ENCODE peak calls at places on chromosomes 1 and 21, in seven cellular contexts. L is testis, C is psoas muscle, O is thoracic aorta, W is dorsolateral prefrontal cortex, V is stomach, P is IMR-90. M is an unnamed sample.

GRCh38 chr21:28148400-28149064 is 844.1 kb downstream of the LTN1 start:
- DNase-seq in L (peak), C (no peak), O (no peak), W (no peak), V (peak), P (peak), M (no peak)

GRCh38 chr1:63148825-63149645 is 173.3 kb upstream of the FOXD3 start:
- DNase-seq in L (peak), C (no peak), O (no peak), W (no peak), V (peak), P (peak), M (no peak)

GRCh38 chr1:161952603-161953172 is 71.0 kb downstream of the OLFML2B start:
- DNase-seq in L (no peak), C (no peak), O (no peak), W (no peak), V (no peak), P (peak), M (no peak)

GRCh38 chr1:243621973-243622372 is 228.1 kb downstream of the AKT3 start:
- DNase-seq in L (no peak), C (no peak), O (no peak), W (no peak), V (no peak), P (peak), M (no peak)

GRCh38 chr1:44881011-44881632 is 38.1 kb upstream of the PTCH2 start:
- DNase-seq in L (no peak), C (peak), O (no peak), W (peak), V (no peak), P (peak), M (no peak)

GRCh38 chr1:179952181-179952580 is 2.4 kb upstream of the CEP350 start:
- DNase-seq in L (no peak), C (no peak), O (no peak), W (no peak), V (no peak), P (no peak), M (no peak)

GRCh38 chr21:43578677-43579313 is 80.5 kb downstream of the HSF2BP start:
- DNase-seq in L (no peak), C (no peak), O (no peak), W (no peak), V (peak), P (peak), M (no peak)

GRCh38 chr1:109802901-109803561 is 39.3 kb upstream of the EPS8L3 start:
- DNase-seq in L (no peak), C (no peak), O (no peak), W (peak), V (peak), P (no peak), M (no peak)

GRCh38 chr1:110582378-110582777 is 23.8 kb downstream of the KCNA2 start:
- DNase-seq in L (no peak), C (no peak), O (no peak), W (peak), V (no peak), P (no peak), M (no peak)

GRCh38 chr21:17128132-17128531 is 384.7 kb upstream of the CXADR start:
- DNase-seq in L (no peak), C (no peak), O (no peak), W (no peak), V (no peak), P (no peak), M (no peak)

GRCh38 chr1:184285401-184286087 is 101.3 kb upstream of the C1orf21 start:
- DNase-seq in L (no peak), C (no peak), O (no peak), W (no peak), V (no peak), P (no peak), M (no peak)

GRCh38 chr1:14602131-14602530 is 3.6 kb downstream of the KAZN start:
- DNase-seq in L (peak), C (peak), O (no peak), W (no peak), V (peak), P (no peak), M (no peak)

GRCh38 chr21:43467785-43468184 is 40.9 kb upstream of the SIK1 start:
- DNase-seq in L (no peak), C (no peak), O (no peak), W (no peak), V (no peak), P (no peak), M (no peak)

GRCh38 chr1:182174202-182174855 is 112.8 kb upstream of the ZNF648 start:
- DNase-seq in L (no peak), C (peak), O (no peak), W (no peak), V (no peak), P (no peak), M (no peak)

GRCh38 chr1:224623743-224624333 is 7.7 kb downstream of the CNIH3 start:
- DNase-seq in L (no peak), C (no peak), O (no peak), W (no peak), V (peak), P (peak), M (peak)

GRCh38 chr1:189673223-189673622 is 804.4 kb downstream of the BRINP3 start:
- DNase-seq in L (no peak), C (no peak), O (no peak), W (no peak), V (no peak), P (no peak), M (no peak)

GRCh38 chr1:161983725-161984124 is 39.9 kb downstream of the OLFML2B start:
- DNase-seq in L (no peak), C (no peak), O (no peak), W (no peak), V (no peak), P (no peak), M (no peak)

GRCh38 chr1:100941098-100941527 is 45.2 kb downstream of the SLC30A7 start:
- DNase-seq in L (no peak), C (no peak), O (no peak), W (no peak), V (no peak), P (no peak), M (no peak)

GRCh38 chr1:59178339-59178744 is 118.6 kb upstream of the FGGY start:
- DNase-seq in L (peak), C (peak), O (no peak), W (no peak), V (no peak), P (peak), M (no peak)

GRCh38 chr1:81836007-81836626 is 35.4 kb downstream of the ADGRL2 start:
- DNase-seq in L (no peak), C (no peak), O (no peak), W (no peak), V (no peak), P (peak), M (no peak)

GRCh38 chr21:30718239-30718909 is at the start of gene KRTAP21-3:
- DNase-seq in L (no peak), C (no peak), O (no peak), W (no peak), V (no peak), P (no peak), M (no peak)

DNA sequence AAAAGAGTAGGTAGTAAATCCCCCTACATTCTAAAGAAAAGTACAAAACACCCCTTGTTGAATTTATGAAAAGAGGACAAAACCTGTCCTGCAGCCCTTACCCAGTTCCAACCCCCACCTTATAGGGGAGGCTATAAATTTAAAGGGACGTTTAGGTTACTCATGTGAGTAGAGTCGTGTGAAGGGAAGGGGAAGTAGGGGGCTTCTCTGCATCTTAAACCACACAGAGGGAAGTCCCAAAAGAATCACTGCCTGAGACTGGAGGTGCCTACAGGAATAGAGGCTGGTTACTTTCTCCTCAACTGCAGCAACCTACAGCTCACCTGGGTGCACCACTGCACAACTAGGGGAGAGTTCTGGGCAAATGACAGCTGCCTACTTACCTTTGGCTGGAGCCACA is 36.7 kb upstream of the KIRREL1 start:
- DNase-seq in L (no peak), C (no peak), O (no peak), W (no peak), V (no peak), P (no peak), M (no peak)
- H3K27ac ChIP-seq in L (no peak), C (no peak), O (no peak), W (no peak), V (no peak), P (no peak), M (no peak)

GRCh38 chr1:22995774-22996173 is 19.9 kb downstream of the TEX46 start:
- DNase-seq in L (no peak), C (no peak), O (no peak), W (no peak), V (no peak), P (no peak), M (no peak)
- H3K27ac ChIP-seq in L (no peak), C (no peak), O (no peak), W (no peak), V (no peak), P (no peak), M (no peak)

GRCh38 chr1:160093624-160094290 is 4.7 kb downstream of the IGSF8 start:
- DNase-seq in L (no peak), C (no peak), O (no peak), W (no peak), V (no peak), P (no peak), M (no peak)

GRCh38 chr1:160092366-160093068 is 5.9 kb downstream of the IGSF8 start:
- DNase-seq in L (no peak), C (no peak), O (no peak), W (peak), V (no peak), P (no peak), M (no peak)

GRCh38 chr1:160091666-160092223 is 6.7 kb downstream of the IGSF8 start:
- DNase-seq in L (no peak), C (no peak), O (no peak), W (no peak), V (no peak), P (no peak), M (no peak)

GRCh38 chr1:160094291-160094625 is 4.2 kb downstream of the IGSF8 start:
- DNase-seq in L (no peak), C (no peak), O (no peak), W (no peak), V (no peak), P (no peak), M (no peak)

DNA sequence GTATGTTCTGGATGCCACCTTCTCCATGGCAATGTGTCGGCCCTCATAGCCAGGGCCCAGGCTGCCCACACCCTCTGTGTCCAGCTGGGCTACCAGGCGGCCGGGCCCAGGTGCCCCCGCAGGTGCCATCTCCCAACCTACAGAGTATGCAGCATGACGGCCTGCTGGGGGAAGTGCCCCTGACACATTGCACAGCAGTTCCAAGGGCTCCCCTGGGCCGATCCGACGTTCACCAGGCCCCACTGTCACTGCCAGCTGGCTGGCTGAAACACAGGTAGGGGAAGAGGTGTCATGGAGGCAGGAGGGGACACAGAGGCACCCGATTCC is 5.4 kb downstream of the IGSF8 start:
- DNase-seq in L (no peak), C (no peak), O (no peak), W (no peak), V (no peak), P (no peak), M (no peak)
- H3K27ac ChIP-seq in L (no peak), C (no peak), O (no peak), W (peak), V (no peak), P (no peak), M (no peak)

DNA sequence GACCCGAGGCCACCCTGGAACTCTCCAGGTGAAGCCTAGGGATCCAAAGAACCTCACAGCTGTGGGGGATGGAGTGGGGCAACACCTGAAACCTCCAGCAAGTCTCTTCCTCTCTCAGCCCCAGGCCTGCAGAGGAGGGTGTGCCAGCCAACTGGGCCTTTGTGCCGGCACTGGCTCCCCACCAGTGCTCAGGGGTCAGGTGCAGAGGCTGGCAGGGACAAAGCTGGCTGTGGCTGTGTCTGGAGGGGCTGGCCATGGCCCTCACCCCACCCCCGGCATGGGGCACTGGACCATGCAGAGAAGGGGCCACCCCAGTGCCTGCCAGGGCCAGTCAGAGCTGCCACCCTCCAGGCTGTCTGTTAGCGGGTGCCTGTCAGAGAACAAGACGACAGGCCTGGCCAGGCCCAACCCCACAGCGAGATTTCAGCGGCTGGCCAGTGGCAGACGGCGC is 3.9 kb downstream of the COL18A1 start:
- DNase-seq in L (no peak), C (peak), O (no peak), W (no peak), V (no peak), P (no peak), M (peak)
- H3K27ac ChIP-seq in L (no peak), C (no peak), O (peak), W (no peak), V (no peak), P (no peak), M (no peak)

DNA sequence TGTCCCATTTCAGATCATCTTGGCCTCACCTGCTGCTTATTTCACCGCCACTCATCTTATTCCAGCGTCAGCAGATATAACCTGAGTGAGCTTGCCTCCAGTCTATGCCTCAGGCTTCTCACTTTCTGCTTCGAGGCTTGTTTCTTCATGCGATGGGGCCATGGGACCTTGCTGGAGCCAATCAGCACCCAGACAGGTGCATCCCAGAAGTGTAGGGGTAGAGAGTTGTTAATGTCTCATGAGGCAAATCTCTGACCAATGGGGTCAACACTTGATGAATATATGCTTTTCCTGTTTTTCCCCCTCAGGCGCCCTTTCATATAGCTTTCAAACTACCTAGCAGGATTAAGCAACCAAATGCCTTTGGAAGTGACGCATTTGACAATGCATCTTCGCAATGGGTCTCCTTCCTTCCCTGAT is 935 bp upstream of the YIPF1 start:
- DNase-seq in L (no peak), C (no peak), O (no peak), W (no peak), V (no peak), P (no peak), M (no peak)
- H3K27ac ChIP-seq in L (no peak), C (peak), O (peak), W (peak), V (peak), P (no peak), M (peak)